ENCODE peak calls at places on chromosome 11, in ten cellular contexts. D is mammary epithelial cell, P is heart left ventricle, F is transverse colon, E is testis, G is IMR-90, S is body of pancreas, X is uterus, U is PC-9, O is HepG2. Z is an unnamed sample.

GRCh38 chr11:9057032-9057431 is 34.4 kb downstream of the SCUBE2 start:
- DNase-seq in D (no peak), P (no peak), F (no peak), E (no peak), G (peak; percentile 12), S (no peak), X (no peak), U (no peak), O (no peak), Z (no peak)

GRCh38 chr11:65295571-65296338 is 18.9 kb upstream of the CDC42EP2 start:
- DNase-seq in D (no peak), P (no peak), F (no peak), E (no peak), G (no peak), S (no peak), X (no peak), U (no peak), O (no peak), Z (no peak)

GRCh38 chr11:1523779-1524178 is 37.2 kb upstream of the MOB2 start:
- DNase-seq in D (no peak), P (no peak), F (no peak), E (no peak), G (no peak), S (no peak), X (no peak), U (no peak), O (no peak), Z (no peak)

GRCh38 chr11:69091638-69092165 is 43.0 kb downstream of the TPCN2 start:
- DNase-seq in D (no peak), P (no peak), F (no peak), E (no peak), G (no peak), S (no peak), X (no peak), U (no peak), O (no peak), Z (no peak)

GRCh38 chr11:81494431-81494830 is 1239.2 kb downstream of the FAM181B start:
- DNase-seq in D (no peak), P (no peak), F (no peak), E (no peak), G (no peak), S (no peak), X (no peak), U (no peak), O (no peak), Z (no peak)

GRCh38 chr11:58772719-58773285 is 41.1 kb upstream of the GLYAT start:
- DNase-seq in D (no peak), P (no peak), F (no peak), E (no peak), G (no peak), S (no peak), X (no peak), U (no peak), O (no peak), Z (no peak)

GRCh38 chr11:76644591-76644990 is 26.0 kb downstream of the LRRC32 start:
- DNase-seq in D (peak; percentile 78), P (no peak), F (no peak), E (no peak), G (no peak), S (no peak), X (no peak), U (no peak), O (no peak), Z (no peak)

GRCh38 chr11:65169164-65169641 is 830 bp upstream of the SPDYC start:
- DNase-seq in D (no peak), P (no peak), F (no peak), E (no peak), G (peak; percentile 55), S (no peak), X (no peak), U (no peak), O (no peak), Z (no peak)

DNA sequence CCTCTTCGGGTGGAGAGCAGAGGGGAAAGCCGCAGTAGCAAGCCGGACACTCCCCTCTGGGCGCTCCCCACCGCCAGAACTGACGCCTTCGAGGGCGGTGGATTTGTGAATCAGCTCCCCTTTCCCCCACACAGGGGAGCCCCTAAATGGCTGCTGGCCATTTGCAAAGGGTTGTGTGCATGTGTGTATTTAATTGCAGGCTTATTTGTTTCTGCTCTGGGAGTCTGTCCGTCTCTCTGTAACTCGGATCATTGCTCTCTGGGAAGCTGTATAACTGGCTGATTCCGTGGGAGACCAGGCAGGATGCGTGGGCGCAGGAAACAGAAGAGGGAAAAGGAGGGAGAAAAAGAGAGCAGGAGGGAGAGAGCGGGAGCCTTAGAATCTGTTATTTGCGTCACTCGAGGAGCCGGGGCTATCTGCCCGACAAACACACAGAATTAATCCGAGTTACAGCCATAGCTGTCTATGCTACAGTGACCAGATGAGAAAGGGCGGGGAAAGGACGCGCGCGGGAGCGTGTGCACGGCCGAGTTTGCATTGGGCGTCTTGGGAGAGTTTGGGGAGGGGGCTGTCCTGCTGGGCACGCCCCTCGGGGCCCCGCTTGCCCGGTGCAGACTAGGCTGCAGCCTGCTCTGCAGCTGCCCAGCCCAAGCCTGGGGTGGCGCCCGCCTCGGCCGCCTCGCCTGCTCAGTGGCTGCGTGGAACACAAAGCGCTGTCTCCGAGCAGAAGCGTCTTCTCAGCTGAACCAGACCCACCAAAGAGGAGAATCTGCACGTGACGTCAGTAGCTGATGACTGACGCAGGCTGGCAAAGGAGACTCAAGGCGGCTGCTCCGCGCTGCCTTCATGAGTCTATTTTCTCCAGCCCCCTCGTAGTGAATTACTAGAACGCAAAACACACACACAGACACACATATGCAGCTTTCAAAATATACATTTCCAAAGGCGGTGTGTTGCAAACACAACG is 105.3 kb upstream of the HSD17B12 start:
- DNase-seq in D (no peak), P (peak; percentile 32), F (no peak), E (peak; percentile 85), G (peak; percentile 82), S (no peak), X (no peak), U (no peak), O (no peak), Z (no peak)
- H3K4me3 ChIP-seq in D (no peak overlapping the region), P (peak overlapping the region; percentile 22), F (no peak overlapping the region), E (no peak overlapping the region), G (peak overlapping the region; percentile 23), S (no peak overlapping the region), X (no peak overlapping the region), U (no peak overlapping the region), O (peak overlapping the region; percentile 33), Z (peak overlapping the region; percentile 30)

GRCh38 chr11:128498846-128499245 is 88.5 kb downstream of the ETS1 start:
- DNase-seq in D (no peak), P (no peak), F (no peak), E (no peak), G (peak; percentile 67), S (no peak), X (no peak), U (no peak), O (no peak), Z (no peak)

GRCh38 chr11:128497057-128497957 is 90.1 kb downstream of the ETS1 start:
- DNase-seq in D (peak; percentile 90), P (peak; percentile 45), F (no peak), E (no peak), G (peak; percentile 99), S (peak; percentile 65), X (peak; percentile 83), U (peak; percentile 97), O (no peak), Z (no peak)

GRCh38 chr11:128494418-128495332 is 92.7 kb downstream of the ETS1 start:
- DNase-seq in D (no peak), P (no peak), F (no peak), E (no peak), G (no peak), S (no peak), X (no peak), U (no peak), O (no peak), Z (no peak)

GRCh38 chr11:128496684-128497056 is 90.7 kb downstream of the ETS1 start:
- DNase-seq in D (no peak), P (no peak), F (no peak), E (no peak), G (no peak), S (no peak), X (no peak), U (peak; percentile 96), O (no peak), Z (no peak)

DNA sequence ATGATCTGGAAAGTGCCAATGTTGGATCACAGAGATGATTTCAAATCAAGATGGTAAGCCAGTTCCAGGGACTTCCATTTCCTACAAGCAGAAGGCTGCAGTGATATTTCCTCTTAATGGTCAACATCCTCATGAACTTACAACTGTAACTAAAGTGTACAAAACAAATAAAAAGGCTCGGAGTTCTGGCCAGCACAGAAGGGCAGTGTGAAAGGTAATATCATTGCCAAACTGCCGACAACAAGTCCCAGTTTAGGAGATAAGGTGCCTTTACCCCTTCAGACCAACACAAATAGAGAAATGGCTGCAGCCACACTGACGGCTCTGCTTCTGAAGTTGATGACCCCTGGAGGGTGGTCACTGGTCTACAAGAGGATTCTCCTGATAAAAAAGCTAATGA is 91.1 kb downstream of the ETS1 start:
- DNase-seq in D (no peak), P (no peak), F (no peak), E (no peak), G (no peak), S (no peak), X (no peak), U (no peak), O (no peak), Z (no peak)
- H3K4me1 ChIP-seq in D (peaks cover 68% of the 10 kb centered on the region), P (peaks cover 81% of the 10 kb centered on the region), F (peaks cover 9% of the 10 kb centered on the region), E (peaks cover 24% of the 10 kb centered on the region), G (peaks cover 36% of the 10 kb centered on the region), S (peaks cover 38% of the 10 kb centered on the region), X (peaks cover 14% of the 10 kb centered on the region), U (peaks cover 78% of the 10 kb centered on the region), O (no peaks in the 10 kb centered on the region), Z (peaks cover 22% of the 10 kb centered on the region)

GRCh38 chr11:19714387-19715363 is 2.0 kb downstream of the NAV2 start:
- DNase-seq in D (peak; percentile 19), P (peak; percentile 81), F (no peak), E (no peak), G (peak; percentile 85), S (peak; percentile 34), X (peak; percentile 41), U (peak; percentile 63), O (no peak), Z (peak; percentile 81)

GRCh38 chr11:19714093-19714386 is 1.4 kb downstream of the NAV2 start:
- DNase-seq in D (no peak), P (no peak), F (no peak), E (no peak), G (peak; percentile 19), S (no peak), X (no peak), U (no peak), O (no peak), Z (no peak)

GRCh38 chr11:19712281-19713220 is at the start of gene NAV2:
- DNase-seq in D (peak; percentile 93), P (peak; percentile 94), F (peak; percentile 91), E (peak; percentile 96), G (peak; percentile 91), S (peak; percentile 92), X (peak; percentile 89), U (peak; percentile 78), O (peak; percentile 61), Z (peak; percentile 93)

GRCh38 chr11:19713221-19714092 is 820 bp downstream of the NAV2 start:
- DNase-seq in D (no peak), P (no peak), F (no peak), E (no peak), G (no peak), S (no peak), X (no peak), U (no peak), O (no peak), Z (no peak)

DNA sequence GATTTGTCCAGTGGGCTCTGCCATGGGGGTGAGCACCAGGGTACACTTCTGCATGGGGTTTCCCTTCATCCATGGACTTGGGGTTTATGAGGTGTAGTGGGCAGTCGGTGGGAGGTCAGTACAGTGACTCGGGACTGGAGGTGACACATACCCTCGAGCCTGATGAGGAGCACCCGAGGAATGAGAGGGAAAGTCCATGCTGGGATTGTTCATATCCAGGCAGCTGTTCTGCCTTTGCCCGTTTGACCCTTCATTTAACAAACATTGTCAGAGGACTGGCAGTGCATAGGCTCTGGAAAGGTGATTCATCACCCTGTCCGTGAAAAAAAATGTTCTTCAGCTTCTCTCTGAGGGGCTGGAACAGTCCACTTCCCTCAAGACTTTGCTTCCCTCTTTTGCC is 2.7 kb downstream of the NAV2 start:
- DNase-seq in D (peak; percentile 95), P (no peak), F (no peak), E (no peak), G (peak; percentile 98), S (peak; percentile 18), X (no peak), U (peak; percentile 93), O (no peak), Z (no peak)
- H3K4me3 ChIP-seq in D (peak overlapping the region; percentile 82), P (no peak overlapping the region), F (no peak overlapping the region), E (no peak overlapping the region), G (peak overlapping the region; percentile 50), S (no peak overlapping the region), X (no peak overlapping the region), U (peak overlapping the region; percentile 56), O (no peak overlapping the region), Z (peak overlapping the region; percentile 78)

GRCh38 chr11:134027671-134028070 is 41.2 kb upstream of the JAM3 start:
- DNase-seq in D (no peak), P (no peak), F (no peak), E (no peak), G (no peak), S (no peak), X (no peak), U (no peak), O (no peak), Z (no peak)
- H3K4me1 ChIP-seq in D (peaks cover 36% of the 10 kb centered on the region), P (peaks cover 3% of the 10 kb centered on the region), F (peaks cover 3% of the 10 kb centered on the region), E (peaks cover 8% of the 10 kb centered on the region), G (no peaks in the 10 kb centered on the region), S (no peaks in the 10 kb centered on the region), X (no peaks in the 10 kb centered on the region), U (no peaks in the 10 kb centered on the region), O (no peaks in the 10 kb centered on the region), Z (peaks cover 5% of the 10 kb centered on the region)

Z was measured in heart right ventricle.